ENCODE peak calls at places on chromosome 9, in nine cellular contexts. Q, F, E, H, N, Z, I, B and P are unnamed samples.

GRCh38 chr9:38087934-38088925 is 19.2 kb upstream of the SHB start:
- DNase-seq in Q (peak), F (no peak), E (no peak), H (peak), N (no peak), Z (peak), I (peak), B (peak), P (no peak)

GRCh38 chr9:132350861-132351315 is 3.9 kb downstream of the SETX start:
- DNase-seq in Q (peak), F (no peak), E (no peak), H (peak), N (no peak), Z (no peak), I (peak), B (no peak), P (no peak)

GRCh38 chr9:69027355-69028097 is 8.0 kb upstream of the FXN start:
- DNase-seq in Q (peak), F (no peak), E (no peak), H (peak), N (peak), Z (peak), I (peak), B (peak), P (no peak)

GRCh38 chr9:127264462-127265040 is at the start of gene GARNL3:
- DNase-seq in Q (no peak), F (no peak), E (no peak), H (no peak), N (no peak), Z (no peak), I (no peak), B (peak), P (no peak)

GRCh38 chr9:17725399-17726010 is 146.6 kb downstream of the SH3GL2 start:
- DNase-seq in Q (no peak), F (no peak), E (no peak), H (no peak), N (no peak), Z (peak), I (no peak), B (no peak), P (no peak)

GRCh38 chr9:131776473-131776872 is 36.6 kb upstream of the RAPGEF1 start:
- DNase-seq in Q (peak), F (no peak), E (no peak), H (no peak), N (no peak), Z (peak), I (peak), B (no peak), P (no peak)

GRCh38 chr9:17280350-17281012 is 145.6 kb downstream of the CNTLN start:
- DNase-seq in Q (no peak), F (peak), E (no peak), H (no peak), N (no peak), Z (no peak), I (peak), B (no peak), P (no peak)

GRCh38 chr9:128636024-128636390 is 20.6 kb downstream of the DYNC2I2 start:
- DNase-seq in Q (peak), F (no peak), E (no peak), H (peak), N (no peak), Z (peak), I (no peak), B (no peak), P (no peak)

GRCh38 chr9:33190021-33190420 is 22.9 kb upstream of the B4GALT1 start:
- DNase-seq in Q (no peak), F (no peak), E (no peak), H (no peak), N (no peak), Z (no peak), I (no peak), B (no peak), P (no peak)

GRCh38 chr9:32251539-32251938 is 132.9 kb upstream of the ACO1 start:
- DNase-seq in Q (peak), F (no peak), E (no peak), H (peak), N (peak), Z (peak), I (peak), B (peak), P (no peak)

GRCh38 chr9:36138901-36139300 is 2.4 kb downstream of the GLIPR2 start:
- DNase-seq in Q (no peak), F (no peak), E (no peak), H (no peak), N (no peak), Z (no peak), I (no peak), B (no peak), P (no peak)

GRCh38 chr9:89879711-89880110 is 274.9 kb downstream of the GADD45G start:
- DNase-seq in Q (no peak), F (no peak), E (no peak), H (no peak), N (no peak), Z (no peak), I (no peak), B (no peak), P (no peak)

GRCh38 chr9:124222918-124223720 is 34.6 kb upstream of the NEK6 start:
- DNase-seq in Q (no peak), F (no peak), E (no peak), H (peak), N (peak), Z (peak), I (peak), B (no peak), P (no peak)

GRCh38 chr9:92717201-92718085 is 47.2 kb downstream of the BICD2 start:
- DNase-seq in Q (peak), F (no peak), E (no peak), H (no peak), N (no peak), Z (no peak), I (no peak), B (no peak), P (no peak)

GRCh38 chr9:13786131-13786530 is 506.6 kb upstream of the MPDZ start:
- DNase-seq in Q (no peak), F (no peak), E (no peak), H (no peak), N (no peak), Z (no peak), I (peak), B (no peak), P (no peak)

GRCh38 chr9:130482463-130482862 is 37.7 kb downstream of the ASS1 start:
- DNase-seq in Q (no peak), F (no peak), E (no peak), H (no peak), N (no peak), Z (no peak), I (no peak), B (no peak), P (no peak)

GRCh38 chr9:124659099-124659659 is 111.9 kb downstream of the NR6A1 start:
- DNase-seq in Q (peak), F (peak), E (peak), H (peak), N (peak), Z (peak), I (peak), B (peak), P (no peak)

GRCh38 chr9:86449246-86449645 is 95.0 kb upstream of the TUT7 start:
- DNase-seq in Q (no peak), F (no peak), E (no peak), H (no peak), N (no peak), Z (no peak), I (no peak), B (no peak), P (no peak)

GRCh38 chr9:14346301-14346721 is 32.4 kb upstream of the NFIB start:
- DNase-seq in Q (no peak), F (no peak), E (no peak), H (peak), N (peak), Z (no peak), I (no peak), B (no peak), P (no peak)

GRCh38 chr9:33430942-33431341 is 16.5 kb downstream of the AQP3 start:
- DNase-seq in Q (no peak), F (no peak), E (no peak), H (no peak), N (no peak), Z (no peak), I (peak), B (no peak), P (no peak)

GRCh38 chr9:94623253-94623652 is 16.1 kb downstream of the FBP1 start:
- DNase-seq in Q (peak), F (no peak), E (no peak), H (peak), N (no peak), Z (peak), I (no peak), B (no peak), P (no peak)

GRCh38 chr9:125889122-125889523 is 141.9 kb downstream of the PBX3 start:
- DNase-seq in Q (no peak), F (no peak), E (no peak), H (no peak), N (no peak), Z (no peak), I (peak), B (no peak), P (no peak)

GRCh38 chr9:121538221-121538620 is 38.6 kb upstream of the GGTA1 start:
- DNase-seq in Q (no peak), F (no peak), E (no peak), H (no peak), N (no peak), Z (no peak), I (no peak), B (no peak), P (no peak)

GRCh38 chr9:118029425-118029824 is 325.2 kb downstream of the TLR4 start:
- DNase-seq in Q (no peak), F (no peak), E (no peak), H (no peak), N (no peak), Z (no peak), I (no peak), B (no peak), P (no peak)